ENCODE peak calls at places on chromosomes 6 and 20, in four cellular contexts. One of them, this sample, is unnamed.

GRCh38 chr20:31606928-31607639 is 2.0 kb downstream of the ID1 start:
- DNase-seq in SK-N-SH: peak; percentile 69
- DNase-seq in HCT116: peak; percentile 93
- DNase-seq in NT2/D1: peak; percentile 52
- DNase-seq in this sample: no peak

GRCh38 chr6:9126845-9127560 is 691.7 kb upstream of the SLC35B3 start:
- DNase-seq in SK-N-SH: no peak
- DNase-seq in HCT116: peak; percentile 36
- DNase-seq in NT2/D1: no peak
- DNase-seq in this sample: no peak

GRCh38 chr6:70549327-70549726 is 17.4 kb upstream of the SDHAF4 start:
- DNase-seq in SK-N-SH: no peak
- DNase-seq in HCT116: no peak
- DNase-seq in NT2/D1: no peak
- DNase-seq in this sample: no peak

GRCh38 chr20:57679113-57679512 is 30.7 kb downstream of the PMEPA1 start:
- DNase-seq in SK-N-SH: no peak
- DNase-seq in HCT116: no peak
- DNase-seq in NT2/D1: no peak
- DNase-seq in this sample: no peak

GRCh38 chr20:31927758-31928157 is 24.1 kb downstream of the PDRG1 start:
- DNase-seq in SK-N-SH: no peak
- DNase-seq in HCT116: no peak
- DNase-seq in NT2/D1: no peak
- DNase-seq in this sample: no peak

GRCh38 chr20:44113642-44113945 is 73.4 kb downstream of the JPH2 start:
- DNase-seq in SK-N-SH: no peak
- DNase-seq in HCT116: no peak
- DNase-seq in NT2/D1: no peak
- DNase-seq in this sample: no peak

GRCh38 chr6:92495246-92495645 is 924.1 kb downstream of the EPHA7 start:
- DNase-seq in SK-N-SH: no peak
- DNase-seq in HCT116: no peak
- DNase-seq in NT2/D1: no peak
- DNase-seq in this sample: no peak

GRCh38 chr6:67766061-67766460 is 869.0 kb upstream of the ADGRB3 start:
- DNase-seq in SK-N-SH: no peak
- DNase-seq in HCT116: no peak
- DNase-seq in NT2/D1: no peak
- DNase-seq in this sample: no peak

GRCh38 chr6:169165561-169166300 is 87.9 kb downstream of the THBS2 start:
- DNase-seq in SK-N-SH: peak; percentile 6
- DNase-seq in HCT116: no peak
- DNase-seq in NT2/D1: no peak
- DNase-seq in this sample: no peak

GRCh38 chr6:27605401-27606342 is 132.8 kb upstream of the ZNF184 start:
- DNase-seq in SK-N-SH: no peak
- DNase-seq in HCT116: peak; percentile 85
- DNase-seq in NT2/D1: peak; percentile 76
- DNase-seq in this sample: no peak

GRCh38 chr6:26519359-26519758 is 18.8 kb upstream of the HMGN4 start:
- DNase-seq in SK-N-SH: no peak
- DNase-seq in HCT116: no peak
- DNase-seq in NT2/D1: no peak
- DNase-seq in this sample: no peak

GRCh38 chr6:69038841-69039240 is 403.8 kb downstream of the ADGRB3 start:
- DNase-seq in SK-N-SH: no peak
- DNase-seq in HCT116: no peak
- DNase-seq in NT2/D1: no peak
- DNase-seq in this sample: no peak

GRCh38 chr20:56566621-56567020 is 33.6 kb downstream of the FAM209B start:
- DNase-seq in SK-N-SH: no peak
- DNase-seq in HCT116: no peak
- DNase-seq in NT2/D1: no peak
- DNase-seq in this sample: no peak

GRCh38 chr20:48774696-48775095 is 53.1 kb downstream of the PREX1 start:
- DNase-seq in SK-N-SH: no peak
- DNase-seq in HCT116: no peak
- DNase-seq in NT2/D1: no peak
- DNase-seq in this sample: no peak

GRCh38 chr6:105568751-105569150 is 165.9 kb upstream of the PREP start:
- DNase-seq in SK-N-SH: no peak
- DNase-seq in HCT116: no peak
- DNase-seq in NT2/D1: no peak
- DNase-seq in this sample: no peak

GRCh38 chr6:25147191-25147590 is 132.0 kb upstream of the CARMIL1 start:
- DNase-seq in SK-N-SH: no peak
- DNase-seq in HCT116: no peak
- DNase-seq in NT2/D1: no peak
- DNase-seq in this sample: peak; percentile 46

GRCh38 chr6:1895721-1896120 is 286.0 kb downstream of the FOXC1 start:
- DNase-seq in SK-N-SH: no peak
- DNase-seq in HCT116: no peak
- DNase-seq in NT2/D1: no peak
- DNase-seq in this sample: no peak

GRCh38 chr6:43990627-43991619 is 136.3 kb downstream of the MRPL14 start:
- DNase-seq in SK-N-SH: peak; percentile 83
- DNase-seq in HCT116: no peak
- DNase-seq in NT2/D1: no peak
- DNase-seq in this sample: no peak

GRCh38 chr20:58515240-58516212 is at the start of gene APCDD1L:
- DNase-seq in SK-N-SH: no peak
- DNase-seq in HCT116: no peak
- DNase-seq in NT2/D1: no peak
- DNase-seq in this sample: no peak

DNA sequence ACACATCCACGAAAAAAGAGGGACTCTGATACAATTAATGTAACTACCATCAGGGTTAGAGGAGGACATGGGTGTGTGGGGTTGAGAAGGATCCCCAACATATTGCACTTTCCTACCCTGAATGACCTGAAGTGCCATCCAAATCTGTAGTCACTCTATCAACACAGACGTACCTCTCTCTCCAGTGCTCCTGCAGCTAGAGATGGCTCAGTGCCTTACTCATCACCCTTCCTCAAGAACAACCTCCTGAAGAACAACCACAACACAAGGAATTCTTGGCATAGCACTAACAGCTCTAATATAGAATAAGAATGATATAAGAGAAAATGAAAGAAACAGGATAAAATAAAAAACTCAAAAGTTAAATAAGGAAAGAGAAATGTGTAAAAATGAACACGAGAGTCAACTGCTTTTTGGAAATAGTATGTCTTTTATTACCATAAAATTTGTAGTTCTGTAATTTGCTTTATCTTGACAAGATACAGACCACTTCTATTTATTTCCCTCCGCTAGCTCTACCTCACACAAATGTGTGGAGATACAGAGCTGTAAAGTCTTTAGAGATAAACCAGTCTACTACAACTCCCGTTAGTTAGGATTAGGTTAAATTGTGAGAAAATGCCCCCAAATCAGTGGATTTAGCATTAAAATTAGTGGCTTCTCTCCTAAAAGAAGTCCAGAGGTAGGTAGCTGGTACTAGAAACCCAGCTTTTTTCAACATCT is 63.9 kb downstream of the REV3L start:
- DNase-seq in SK-N-SH: no peak
- DNase-seq in HCT116: no peak
- DNase-seq in NT2/D1: no peak
- DNase-seq in this sample: no peak
- TF ChIP-seq YY1 in SK-N-SH: no peak
- TF ChIP-seq YY1 in HCT116: no peak
- TF ChIP-seq YY1 in NT2/D1: no peak
- TF ChIP-seq YY1 in this sample: no peak

GRCh38 chr6:49653438-49653837 is 16.8 kb upstream of the RHAG start:
- DNase-seq in SK-N-SH: no peak
- DNase-seq in HCT116: no peak
- DNase-seq in NT2/D1: no peak
- DNase-seq in this sample: no peak
- TF ChIP-seq YY1 in SK-N-SH: no peak
- TF ChIP-seq YY1 in HCT116: no peak
- TF ChIP-seq YY1 in NT2/D1: no peak
- TF ChIP-seq YY1 in this sample: no peak

GRCh38 chr6:108541843-108542795 is 18.6 kb upstream of the FOXO3 start:
- DNase-seq in SK-N-SH: peak; percentile 65
- DNase-seq in HCT116: peak; percentile 75
- DNase-seq in NT2/D1: no peak
- DNase-seq in this sample: no peak
- TF ChIP-seq YY1 in SK-N-SH: no peak
- TF ChIP-seq YY1 in HCT116: peak; percentile 8
- TF ChIP-seq YY1 in NT2/D1: no peak
- TF ChIP-seq YY1 in this sample: peak; percentile 63

GRCh38 chr6:32953775-32954174 is 878 bp upstream of the HLA-DMA start:
- DNase-seq in SK-N-SH: no peak
- DNase-seq in HCT116: no peak
- DNase-seq in NT2/D1: no peak
- DNase-seq in this sample: no peak

GRCh38 chr6:32956176-32956575 is 3.3 kb upstream of the HLA-DMA start:
- DNase-seq in SK-N-SH: no peak
- DNase-seq in HCT116: no peak
- DNase-seq in NT2/D1: no peak
- DNase-seq in this sample: no peak

GRCh38 chr6:32952817-32953739 is at the start of gene HLA-DMA:
- DNase-seq in SK-N-SH: peak; percentile 42
- DNase-seq in HCT116: peak; percentile 81
- DNase-seq in NT2/D1: no peak
- DNase-seq in this sample: peak; percentile 99

GRCh38 chr6:32954212-32954745 is 1.4 kb upstream of the HLA-DMA start:
- DNase-seq in SK-N-SH: no peak
- DNase-seq in HCT116: no peak
- DNase-seq in NT2/D1: no peak
- DNase-seq in this sample: no peak

DNA sequence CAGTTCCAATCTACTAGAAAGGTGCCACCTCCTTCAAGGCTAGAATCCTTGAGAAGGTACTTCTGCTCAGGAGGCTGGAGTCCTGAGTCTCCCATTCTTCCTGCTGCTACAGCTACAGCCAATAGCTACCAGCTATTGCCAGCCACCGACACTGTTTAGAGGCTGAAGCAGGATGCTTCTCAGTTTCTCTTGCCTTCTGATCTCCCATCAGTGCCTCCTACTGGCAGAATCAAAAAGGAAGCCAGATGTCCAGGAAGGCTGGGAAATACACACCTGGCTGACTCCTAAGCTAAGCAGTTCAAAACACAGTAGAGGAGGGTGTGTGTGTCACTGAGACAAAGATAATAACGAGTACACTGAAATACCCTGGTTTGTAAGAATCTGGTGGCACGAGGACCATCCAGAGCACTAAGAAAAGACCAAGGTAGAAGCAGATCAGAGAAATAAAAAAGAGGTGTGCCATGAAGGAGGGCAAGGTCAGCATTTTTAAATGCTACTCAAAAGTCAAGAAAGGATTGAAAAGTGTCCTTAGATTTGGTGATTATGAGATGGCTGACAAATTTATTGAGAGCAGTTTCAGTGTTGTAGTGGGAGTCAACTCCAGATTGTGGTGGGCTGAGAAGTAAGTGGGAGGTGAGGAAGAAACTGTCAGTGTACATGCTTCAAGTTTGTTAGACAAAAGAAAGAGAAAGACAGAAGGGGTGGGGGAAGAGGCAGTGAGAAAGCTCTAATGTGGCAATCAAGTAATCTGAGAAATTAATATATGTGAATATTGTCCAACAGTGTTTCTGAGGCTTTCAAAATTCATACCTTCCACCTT is 2.3 kb upstream of the HLA-DMA start:
- DNase-seq in SK-N-SH: no peak
- DNase-seq in HCT116: no peak
- DNase-seq in NT2/D1: no peak
- DNase-seq in this sample: no peak
- TF ChIP-seq YY1 in SK-N-SH: no peak
- TF ChIP-seq YY1 in HCT116: no peak
- TF ChIP-seq YY1 in NT2/D1: no peak
- TF ChIP-seq YY1 in this sample: no peak

DNA sequence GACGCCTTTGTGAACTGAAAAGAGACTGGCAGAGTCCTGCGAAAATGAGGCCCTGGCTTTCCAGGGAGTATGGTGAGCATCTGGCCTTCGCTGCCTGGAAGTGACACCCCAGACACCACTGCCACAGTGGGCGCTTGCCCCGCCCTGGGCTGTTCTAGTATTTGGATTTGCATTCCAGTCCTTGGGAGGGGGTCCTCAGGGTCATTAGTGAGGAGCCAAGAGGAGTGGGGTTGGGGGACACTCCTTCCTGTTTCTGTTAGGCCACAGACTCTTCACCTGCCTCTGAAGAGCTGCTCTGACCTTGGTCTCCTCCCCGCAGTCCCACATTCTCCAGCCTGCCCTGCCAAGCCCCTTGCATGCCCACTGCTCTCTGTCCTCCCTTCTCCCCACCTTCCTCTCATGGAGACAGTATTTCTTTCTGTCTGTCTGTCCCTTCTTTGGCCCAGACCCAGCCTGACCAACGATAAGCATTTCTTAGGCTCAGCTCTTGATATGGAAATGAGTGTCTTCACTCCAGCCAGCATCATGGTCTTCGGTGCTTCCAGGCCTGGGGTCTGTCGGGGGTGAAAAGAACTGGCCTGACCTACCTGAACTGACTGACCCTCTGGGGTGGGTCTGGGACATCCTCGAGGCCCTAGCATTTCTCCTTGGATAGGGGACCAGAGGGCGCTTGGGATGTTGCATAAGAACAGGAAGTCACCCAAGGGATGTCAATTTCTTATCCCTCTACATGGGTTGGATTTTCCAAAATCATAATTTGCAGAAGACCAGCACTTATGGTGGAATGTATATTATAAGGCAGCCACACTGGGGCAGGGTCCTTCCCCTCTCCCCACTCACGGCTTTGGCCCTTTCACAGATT is 19.4 kb downstream of the SLC9A8 start:
- DNase-seq in SK-N-SH: no peak
- DNase-seq in HCT116: no peak
- DNase-seq in NT2/D1: no peak
- DNase-seq in this sample: no peak
- TF ChIP-seq YY1 in SK-N-SH: no peak
- TF ChIP-seq YY1 in HCT116: no peak
- TF ChIP-seq YY1 in NT2/D1: no peak
- TF ChIP-seq YY1 in this sample: no peak

This sample was measured in GM12878.